ENCODE peak calls at places on chromosome 1, in five cellular contexts. One of them, this sample, is unnamed.

GRCh38 chr1:81664341-81664740 is 136.4 kb upstream of the ADGRL2 start:
- DNase-seq in OCI-M1: no peak
- DNase-seq in colonic mucosa: no peak
- DNase-seq in cardiac septum: no peak
- DNase-seq in stimulated activated CD4-positive, alpha-beta T cell treated with anti-CD3 and anti-CD28 coated beads, Interleukin-12 subunit alpha, Interleukin-12 subunit beta, amount 100 ng/mL, for 48 hours: no peak
- DNase-seq in this sample: no peak

GRCh38 chr1:203880606-203881005 is 19.2 kb downstream of the SNRPE start:
- DNase-seq in colonic mucosa: no peak
- DNase-seq in cardiac septum: no peak
- DNase-seq in stimulated activated CD4-positive, alpha-beta T cell treated with anti-CD3 and anti-CD28 coated beads, Interleukin-12 subunit alpha, Interleukin-12 subunit beta, amount 100 ng/mL, for 48 hours: no peak
- DNase-seq in OCI-M1: no peak
- DNase-seq in this sample: no peak

GRCh38 chr1:63723618-63724017 is 50.2 kb upstream of the ROR1 start:
- DNase-seq in OCI-M1: no peak
- DNase-seq in colonic mucosa: peak; percentile 46
- DNase-seq in stimulated activated CD4-positive, alpha-beta T cell treated with anti-CD3 and anti-CD28 coated beads, Interleukin-12 subunit alpha, Interleukin-12 subunit beta, amount 100 ng/mL, for 48 hours: no peak
- DNase-seq in cardiac septum: no peak
- DNase-seq in this sample: peak; percentile 23

GRCh38 chr1:218459878-218460277 is 114.7 kb downstream of the TGFB2 start:
- DNase-seq in OCI-M1: no peak
- DNase-seq in stimulated activated CD4-positive, alpha-beta T cell treated with anti-CD3 and anti-CD28 coated beads, Interleukin-12 subunit alpha, Interleukin-12 subunit beta, amount 100 ng/mL, for 48 hours: no peak
- DNase-seq in cardiac septum: no peak
- DNase-seq in colonic mucosa: no peak
- DNase-seq in this sample: peak; percentile 97

GRCh38 chr1:66945316-66945715 is 20.5 kb downstream of the MIER1 start:
- DNase-seq in OCI-M1: no peak
- DNase-seq in cardiac septum: no peak
- DNase-seq in colonic mucosa: no peak
- DNase-seq in stimulated activated CD4-positive, alpha-beta T cell treated with anti-CD3 and anti-CD28 coated beads, Interleukin-12 subunit alpha, Interleukin-12 subunit beta, amount 100 ng/mL, for 48 hours: no peak
- DNase-seq in this sample: no peak

GRCh38 chr1:152410599-152410998 is 3.5 kb downstream of the CRNN start:
- DNase-seq in stimulated activated CD4-positive, alpha-beta T cell treated with anti-CD3 and anti-CD28 coated beads, Interleukin-12 subunit alpha, Interleukin-12 subunit beta, amount 100 ng/mL, for 48 hours: no peak
- DNase-seq in OCI-M1: no peak
- DNase-seq in colonic mucosa: no peak
- DNase-seq in cardiac septum: no peak
- DNase-seq in this sample: peak; percentile 30

GRCh38 chr1:167220537-167221125 is at the start of gene POU2F1:
- DNase-seq in colonic mucosa: peak; percentile 99
- DNase-seq in cardiac septum: peak; percentile 100
- DNase-seq in stimulated activated CD4-positive, alpha-beta T cell treated with anti-CD3 and anti-CD28 coated beads, Interleukin-12 subunit alpha, Interleukin-12 subunit beta, amount 100 ng/mL, for 48 hours: peak; percentile 96
- DNase-seq in OCI-M1: peak; percentile 99
- DNase-seq in this sample: peak; percentile 98

GRCh38 chr1:25927541-25928265 is 21.5 kb upstream of the STMN1 start:
- DNase-seq in stimulated activated CD4-positive, alpha-beta T cell treated with anti-CD3 and anti-CD28 coated beads, Interleukin-12 subunit alpha, Interleukin-12 subunit beta, amount 100 ng/mL, for 48 hours: no peak
- DNase-seq in colonic mucosa: no peak
- DNase-seq in cardiac septum: no peak
- DNase-seq in OCI-M1: no peak
- DNase-seq in this sample: peak; percentile 64

GRCh38 chr1:56911098-56911497 is 54.7 kb downstream of the C8B start:
- DNase-seq in OCI-M1: peak; percentile 48
- DNase-seq in stimulated activated CD4-positive, alpha-beta T cell treated with anti-CD3 and anti-CD28 coated beads, Interleukin-12 subunit alpha, Interleukin-12 subunit beta, amount 100 ng/mL, for 48 hours: no peak
- DNase-seq in cardiac septum: no peak
- DNase-seq in colonic mucosa: no peak
- DNase-seq in this sample: peak; percentile 75

GRCh38 chr1:55279627-55280026 is 64.5 kb upstream of the USP24 start:
- DNase-seq in cardiac septum: no peak
- DNase-seq in colonic mucosa: no peak
- DNase-seq in stimulated activated CD4-positive, alpha-beta T cell treated with anti-CD3 and anti-CD28 coated beads, Interleukin-12 subunit alpha, Interleukin-12 subunit beta, amount 100 ng/mL, for 48 hours: no peak
- DNase-seq in OCI-M1: no peak
- DNase-seq in this sample: no peak

GRCh38 chr1:24955161-24955560 is 25.1 kb upstream of the RUNX3 start:
- DNase-seq in OCI-M1: peak; percentile 19
- DNase-seq in stimulated activated CD4-positive, alpha-beta T cell treated with anti-CD3 and anti-CD28 coated beads, Interleukin-12 subunit alpha, Interleukin-12 subunit beta, amount 100 ng/mL, for 48 hours: peak; percentile 63
- DNase-seq in cardiac septum: no peak
- DNase-seq in colonic mucosa: no peak
- DNase-seq in this sample: peak; percentile 96

GRCh38 chr1:172351761-172352161 is 68.7 kb upstream of the C1orf105 start:
- DNase-seq in OCI-M1: no peak
- DNase-seq in stimulated activated CD4-positive, alpha-beta T cell treated with anti-CD3 and anti-CD28 coated beads, Interleukin-12 subunit alpha, Interleukin-12 subunit beta, amount 100 ng/mL, for 48 hours: no peak
- DNase-seq in cardiac septum: no peak
- DNase-seq in colonic mucosa: no peak
- DNase-seq in this sample: peak; percentile 68

GRCh38 chr1:24769656-24770651 is 24.7 kb downstream of the CLIC4 start:
- DNase-seq in stimulated activated CD4-positive, alpha-beta T cell treated with anti-CD3 and anti-CD28 coated beads, Interleukin-12 subunit alpha, Interleukin-12 subunit beta, amount 100 ng/mL, for 48 hours: no peak
- DNase-seq in colonic mucosa: no peak
- DNase-seq in cardiac septum: no peak
- DNase-seq in OCI-M1: peak; percentile 79
- DNase-seq in this sample: peak; percentile 97

GRCh38 chr1:16677552-16678423 is 11.0 kb upstream of the RNU1-3 start:
- DNase-seq in stimulated activated CD4-positive, alpha-beta T cell treated with anti-CD3 and anti-CD28 coated beads, Interleukin-12 subunit alpha, Interleukin-12 subunit beta, amount 100 ng/mL, for 48 hours: peak; percentile 56
- DNase-seq in colonic mucosa: peak; percentile 47
- DNase-seq in cardiac septum: no peak
- DNase-seq in OCI-M1: peak; percentile 93
- DNase-seq in this sample: peak; percentile 67

GRCh38 chr1:203291201-203292096 is 13.9 kb upstream of the BTG2 start:
- DNase-seq in colonic mucosa: peak; percentile 90
- DNase-seq in cardiac septum: no peak
- DNase-seq in stimulated activated CD4-positive, alpha-beta T cell treated with anti-CD3 and anti-CD28 coated beads, Interleukin-12 subunit alpha, Interleukin-12 subunit beta, amount 100 ng/mL, for 48 hours: no peak
- DNase-seq in OCI-M1: no peak
- DNase-seq in this sample: no peak

GRCh38 chr1:32071758-32072621 is 749 bp upstream of the TMEM39B start:
- DNase-seq in stimulated activated CD4-positive, alpha-beta T cell treated with anti-CD3 and anti-CD28 coated beads, Interleukin-12 subunit alpha, Interleukin-12 subunit beta, amount 100 ng/mL, for 48 hours: no peak
- DNase-seq in cardiac septum: no peak
- DNase-seq in colonic mucosa: no peak
- DNase-seq in OCI-M1: no peak
- DNase-seq in this sample: peak; percentile 75

GRCh38 chr1:17615157-17615556 is 75.7 kb downstream of the ARHGEF10L start:
- DNase-seq in cardiac septum: no peak
- DNase-seq in stimulated activated CD4-positive, alpha-beta T cell treated with anti-CD3 and anti-CD28 coated beads, Interleukin-12 subunit alpha, Interleukin-12 subunit beta, amount 100 ng/mL, for 48 hours: no peak
- DNase-seq in OCI-M1: no peak
- DNase-seq in colonic mucosa: no peak
- DNase-seq in this sample: no peak

GRCh38 chr1:233790662-233791371 is 113.7 kb upstream of the SLC35F3 start:
- DNase-seq in stimulated activated CD4-positive, alpha-beta T cell treated with anti-CD3 and anti-CD28 coated beads, Interleukin-12 subunit alpha, Interleukin-12 subunit beta, amount 100 ng/mL, for 48 hours: peak; percentile 12
- DNase-seq in colonic mucosa: peak; percentile 21
- DNase-seq in cardiac septum: no peak
- DNase-seq in OCI-M1: peak; percentile 72
- DNase-seq in this sample: peak; percentile 65

GRCh38 chr1:114153621-114154145 is at the start of gene SYT6:
- DNase-seq in stimulated activated CD4-positive, alpha-beta T cell treated with anti-CD3 and anti-CD28 coated beads, Interleukin-12 subunit alpha, Interleukin-12 subunit beta, amount 100 ng/mL, for 48 hours: no peak
- DNase-seq in colonic mucosa: no peak
- DNase-seq in OCI-M1: no peak
- DNase-seq in cardiac septum: no peak
- DNase-seq in this sample: no peak

GRCh38 chr1:150487763-150488115 is 520 bp downstream of the TARS2 start:
- DNase-seq in OCI-M1: no peak
- DNase-seq in cardiac septum: no peak
- DNase-seq in colonic mucosa: no peak
- DNase-seq in stimulated activated CD4-positive, alpha-beta T cell treated with anti-CD3 and anti-CD28 coated beads, Interleukin-12 subunit alpha, Interleukin-12 subunit beta, amount 100 ng/mL, for 48 hours: no peak
- DNase-seq in this sample: no peak

GRCh38 chr1:168507271-168507670 is 36.5 kb downstream of the XCL2 start:
- DNase-seq in OCI-M1: no peak
- DNase-seq in colonic mucosa: no peak
- DNase-seq in stimulated activated CD4-positive, alpha-beta T cell treated with anti-CD3 and anti-CD28 coated beads, Interleukin-12 subunit alpha, Interleukin-12 subunit beta, amount 100 ng/mL, for 48 hours: no peak
- DNase-seq in cardiac septum: no peak
- DNase-seq in this sample: no peak

GRCh38 chr1:216705686-216706085 is 17.5 kb downstream of the ESRRG start:
- DNase-seq in stimulated activated CD4-positive, alpha-beta T cell treated with anti-CD3 and anti-CD28 coated beads, Interleukin-12 subunit alpha, Interleukin-12 subunit beta, amount 100 ng/mL, for 48 hours: no peak
- DNase-seq in OCI-M1: no peak
- DNase-seq in colonic mucosa: no peak
- DNase-seq in cardiac septum: no peak
- DNase-seq in this sample: no peak

GRCh38 chr1:37434292-37434907 is 40.0 kb upstream of the ZC3H12A start:
- DNase-seq in cardiac septum: peak; percentile 86
- DNase-seq in OCI-M1: peak; percentile 73
- DNase-seq in colonic mucosa: peak; percentile 64
- DNase-seq in stimulated activated CD4-positive, alpha-beta T cell treated with anti-CD3 and anti-CD28 coated beads, Interleukin-12 subunit alpha, Interleukin-12 subunit beta, amount 100 ng/mL, for 48 hours: peak; percentile 70
- DNase-seq in this sample: peak; percentile 42

GRCh38 chr1:46690931-46691411 is 19.3 kb downstream of the TEX38 start:
- DNase-seq in cardiac septum: no peak
- DNase-seq in stimulated activated CD4-positive, alpha-beta T cell treated with anti-CD3 and anti-CD28 coated beads, Interleukin-12 subunit alpha, Interleukin-12 subunit beta, amount 100 ng/mL, for 48 hours: no peak
- DNase-seq in OCI-M1: no peak
- DNase-seq in colonic mucosa: no peak
- DNase-seq in this sample: peak; percentile 22

GRCh38 chr1:172929006-172929405 is 121.7 kb downstream of the TNFSF18 start:
- DNase-seq in stimulated activated CD4-positive, alpha-beta T cell treated with anti-CD3 and anti-CD28 coated beads, Interleukin-12 subunit alpha, Interleukin-12 subunit beta, amount 100 ng/mL, for 48 hours: no peak
- DNase-seq in cardiac septum: no peak
- DNase-seq in OCI-M1: no peak
- DNase-seq in colonic mucosa: no peak
- DNase-seq in this sample: no peak

GRCh38 chr1:10628685-10629084 is 153.9 kb downstream of the PEX14 start:
- DNase-seq in OCI-M1: no peak
- DNase-seq in cardiac septum: peak; percentile 76
- DNase-seq in stimulated activated CD4-positive, alpha-beta T cell treated with anti-CD3 and anti-CD28 coated beads, Interleukin-12 subunit alpha, Interleukin-12 subunit beta, amount 100 ng/mL, for 48 hours: no peak
- DNase-seq in colonic mucosa: no peak
- DNase-seq in this sample: no peak

GRCh38 chr1:234639968-234640367 is 30.0 kb upstream of the IRF2BP2 start:
- DNase-seq in colonic mucosa: peak; percentile 9
- DNase-seq in stimulated activated CD4-positive, alpha-beta T cell treated with anti-CD3 and anti-CD28 coated beads, Interleukin-12 subunit alpha, Interleukin-12 subunit beta, amount 100 ng/mL, for 48 hours: no peak
- DNase-seq in cardiac septum: no peak
- DNase-seq in OCI-M1: no peak
- DNase-seq in this sample: no peak

GRCh38 chr1:25134307-25134706 is 98.0 kb downstream of the SYF2 start:
- DNase-seq in colonic mucosa: no peak
- DNase-seq in stimulated activated CD4-positive, alpha-beta T cell treated with anti-CD3 and anti-CD28 coated beads, Interleukin-12 subunit alpha, Interleukin-12 subunit beta, amount 100 ng/mL, for 48 hours: no peak
- DNase-seq in OCI-M1: no peak
- DNase-seq in cardiac septum: no peak
- DNase-seq in this sample: no peak

GRCh38 chr1:56509713-56510641 is 69.4 kb downstream of the PLPP3 start:
- DNase-seq in cardiac septum: no peak
- DNase-seq in colonic mucosa: no peak
- DNase-seq in OCI-M1: no peak
- DNase-seq in stimulated activated CD4-positive, alpha-beta T cell treated with anti-CD3 and anti-CD28 coated beads, Interleukin-12 subunit alpha, Interleukin-12 subunit beta, amount 100 ng/mL, for 48 hours: no peak
- DNase-seq in this sample: no peak

GRCh38 chr1:42929434-42930177 is 29.1 kb downstream of the SLC2A1 start:
- DNase-seq in colonic mucosa: no peak
- DNase-seq in cardiac septum: peak; percentile 68
- DNase-seq in stimulated activated CD4-positive, alpha-beta T cell treated with anti-CD3 and anti-CD28 coated beads, Interleukin-12 subunit alpha, Interleukin-12 subunit beta, amount 100 ng/mL, for 48 hours: no peak
- DNase-seq in OCI-M1: no peak
- DNase-seq in this sample: no peak

GRCh38 chr1:110173466-110174117 is 23.3 kb downstream of the SLC6A17 start:
- DNase-seq in stimulated activated CD4-positive, alpha-beta T cell treated with anti-CD3 and anti-CD28 coated beads, Interleukin-12 subunit alpha, Interleukin-12 subunit beta, amount 100 ng/mL, for 48 hours: no peak
- DNase-seq in OCI-M1: no peak
- DNase-seq in colonic mucosa: no peak
- DNase-seq in cardiac septum: no peak
- DNase-seq in this sample: no peak

GRCh38 chr1:216750031-216750627 is 26.9 kb upstream of the ESRRG start:
- DNase-seq in OCI-M1: peak; percentile 79
- DNase-seq in cardiac septum: no peak
- DNase-seq in stimulated activated CD4-positive, alpha-beta T cell treated with anti-CD3 and anti-CD28 coated beads, Interleukin-12 subunit alpha, Interleukin-12 subunit beta, amount 100 ng/mL, for 48 hours: no peak
- DNase-seq in colonic mucosa: peak; percentile 20
- DNase-seq in this sample: peak; percentile 36

GRCh38 chr1:185567006-185567405 is 167.2 kb upstream of the HMCN1 start:
- DNase-seq in OCI-M1: peak; percentile 82
- DNase-seq in cardiac septum: no peak
- DNase-seq in stimulated activated CD4-positive, alpha-beta T cell treated with anti-CD3 and anti-CD28 coated beads, Interleukin-12 subunit alpha, Interleukin-12 subunit beta, amount 100 ng/mL, for 48 hours: no peak
- DNase-seq in colonic mucosa: no peak
- DNase-seq in this sample: peak; percentile 92

GRCh38 chr1:154784924-154785531 is 85.1 kb downstream of the KCNN3 start:
- DNase-seq in OCI-M1: no peak
- DNase-seq in colonic mucosa: no peak
- DNase-seq in cardiac septum: no peak
- DNase-seq in stimulated activated CD4-positive, alpha-beta T cell treated with anti-CD3 and anti-CD28 coated beads, Interleukin-12 subunit alpha, Interleukin-12 subunit beta, amount 100 ng/mL, for 48 hours: peak; percentile 32
- DNase-seq in this sample: no peak

GRCh38 chr1:173353346-173353745 is 123.8 kb upstream of the PRDX6 start:
- DNase-seq in stimulated activated CD4-positive, alpha-beta T cell treated with anti-CD3 and anti-CD28 coated beads, Interleukin-12 subunit alpha, Interleukin-12 subunit beta, amount 100 ng/mL, for 48 hours: no peak
- DNase-seq in cardiac septum: no peak
- DNase-seq in OCI-M1: no peak
- DNase-seq in colonic mucosa: no peak
- DNase-seq in this sample: no peak

This sample was measured in M059J.